ENCODE peak calls at places on chromosomes 11 and 22, in five cellular contexts. O, W, J, V and Q are unnamed samples.

GRCh38 chr22:34850010-34850409 is 215.9 kb upstream of the ISX start:
- DNase-seq in W (no peak), J (no peak), O (no peak), V (no peak), Q (no peak)

GRCh38 chr11:7974668-7975067 is 9.4 kb upstream of the NLRP10 start:
- DNase-seq in J (no peak), V (no peak), W (no peak), O (no peak), Q (no peak)

GRCh38 chr22:36901411-36902142 is 11.9 kb upstream of the CSF2RB start:
- DNase-seq in O (peak; percentile 58), W (no peak), J (no peak), V (no peak), Q (no peak)

GRCh38 chr11:115929618-115930129 is 425.5 kb upstream of the CADM1 start:
- DNase-seq in V (no peak), W (no peak), O (no peak), J (no peak), Q (no peak)

GRCh38 chr11:91158297-91158696 is 935.4 kb upstream of the CHORDC1 start:
- DNase-seq in O (no peak), V (no peak), W (no peak), J (no peak), Q (no peak)

GRCh38 chr11:74853223-74853622 is 95.7 kb downstream of the XRRA1 start:
- DNase-seq in O (no peak), J (no peak), V (no peak), W (no peak), Q (no peak)

GRCh38 chr22:17198188-17199130 is 20.8 kb downstream of the ADA2 start:
- DNase-seq in J (peak; percentile 26), O (no peak), V (peak; percentile 45), W (no peak), Q (peak; percentile 89)

GRCh38 chr11:43541993-43542392 is 138.5 kb upstream of the HSD17B12 start:
- DNase-seq in J (peak; percentile 69), V (no peak), W (no peak), O (no peak), Q (no peak)

GRCh38 chr22:37178350-37179125 is 9.5 kb downstream of the C1QTNF6 start:
- DNase-seq in J (no peak), V (peak; percentile 73), W (no peak), O (no peak), Q (no peak)

GRCh38 chr22:45208993-45209838 is 31.5 kb downstream of the KIAA0930 start:
- DNase-seq in V (peak; percentile 69), O (no peak), W (peak; percentile 68), J (no peak), Q (peak; percentile 80)